ENCODE peak calls at places on chromosomes 7 and 10, in six cellular contexts. B is A549, H is nephron progenitor cell, T is T-helper 2 cell, M is SK-MEL-5, P is H9. E is an unnamed sample.

GRCh38 chr7:87709258-87709657 is 81.1 kb downstream of the RUNDC3B start:
- DNase-seq in B (no peak), H (no peak), T (no peak), M (no peak), P (peak), E (no peak)

GRCh38 chr10:47013469-47014169 is 102.4 kb downstream of the PTPN20 start:
- DNase-seq in B (no peak), H (no peak), T (no peak), M (peak), P (peak), E (no peak)

GRCh38 chr10:490891-491571 is 198.4 kb downstream of the DIP2C start:
- DNase-seq in B (no peak), H (no peak), T (no peak), M (no peak), P (no peak), E (no peak)

GRCh38 chr10:120453886-120454285 is 3.1 kb upstream of the PLPP4 start:
- DNase-seq in B (no peak), H (no peak), T (no peak), M (no peak), P (no peak), E (no peak)

GRCh38 chr7:145082366-145083240 is 246.8 kb upstream of the TPK1 start:
- DNase-seq in B (no peak), H (no peak), T (no peak), M (no peak), P (peak), E (no peak)

GRCh38 chr7:141239661-141240060 is 165.8 kb downstream of the TMEM178B start:
- DNase-seq in B (no peak), H (no peak), T (no peak), M (no peak), P (no peak), E (no peak)

GRCh38 chr7:149644754-149645153 is 128.6 kb downstream of the ZNF467 start:
- DNase-seq in B (no peak), H (no peak), T (no peak), M (no peak), P (no peak), E (no peak)

GRCh38 chr7:73369009-73369408 is 41.0 kb downstream of the FKBP6 start:
- DNase-seq in B (no peak), H (no peak), T (no peak), M (no peak), P (no peak), E (no peak)

GRCh38 chr7:86904949-86905834 is 154.3 kb downstream of the ELAPOR2 start:
- DNase-seq in B (peak), H (peak), T (no peak), M (peak), P (no peak), E (no peak)

GRCh38 chr7:77327932-77328628 is 88.1 kb downstream of the GSAP start:
- DNase-seq in B (no peak), H (no peak), T (no peak), M (peak), P (no peak), E (no peak)

GRCh38 chr7:18772567-18772965 is 277.0 kb downstream of the HDAC9 start:
- DNase-seq in B (no peak), H (no peak), T (no peak), M (no peak), P (no peak), E (no peak)

GRCh38 chr7:15839415-15840100 is 153.1 kb upstream of the MEOX2 start:
- DNase-seq in B (no peak), H (peak), T (no peak), M (peak), P (peak), E (no peak)

GRCh38 chr10:7408494-7409044 is 2.3 kb downstream of the SFMBT2 start:
- DNase-seq in B (peak), H (peak), T (no peak), M (peak), P (peak), E (no peak)

GRCh38 chr7:25216837-25217236 is 11.4 kb downstream of the NPVF start:
- DNase-seq in B (peak), H (no peak), T (no peak), M (peak), P (no peak), E (peak)

GRCh38 chr10:24485299-24485698 is 238.4 kb downstream of the ARHGAP21 start:
- DNase-seq in B (no peak), H (no peak), T (no peak), M (no peak), P (no peak), E (no peak)

GRCh38 chr7:134276951-134277350 is 39.8 kb downstream of the SLC35B4 start:
- DNase-seq in B (no peak), H (no peak), T (no peak), M (no peak), P (no peak), E (no peak)

GRCh38 chr7:120227255-120227654 is 45.7 kb upstream of the KCND2 start:
- DNase-seq in B (no peak), H (no peak), T (no peak), M (no peak), P (no peak), E (no peak)

GRCh38 chr7:101170617-101171441 is 5.5 kb upstream of the VGF start:
- DNase-seq in B (no peak), H (no peak), T (no peak), M (no peak), P (peak), E (no peak)

GRCh38 chr7:36159618-36160017 is 6.6 kb downstream of the EEPD1 start:
- DNase-seq in B (no peak), H (no peak), T (no peak), M (no peak), P (no peak), E (no peak)

GRCh38 chr10:77363197-77363596 is 274.4 kb downstream of the KCNMA1 start:
- DNase-seq in B (no peak), H (no peak), T (no peak), M (no peak), P (no peak), E (no peak)

GRCh38 chr7:91299952-91300775 is 35.9 kb downstream of the FZD1 start:
- DNase-seq in B (no peak), H (no peak), T (no peak), M (no peak), P (no peak), E (no peak)

GRCh38 chr10:118840071-118840775 is 85.5 kb upstream of the CACUL1 start:
- DNase-seq in B (no peak), H (no peak), T (peak), M (no peak), P (no peak), E (no peak)